ENCODE peak calls at places on chromosomes 11 and 22, in eight cellular contexts. C is activated T-cell treated with anti-CD3 and anti-CD28 coated beads, Interleukin-2, amount 50 U/mL, for 24 hours; V is stimulated activated CD4-positive, alpha-beta T cell treated with anti-CD3 and anti-CD28 coated beads, TNF-alpha, amount 100 ng/mL, for 1 hour; D is A549; P is cardiac muscle cell; X is activated T-helper 1 cell treated with anti-CD3 and anti-CD28 coated beads, Interleukin-12 subunit alpha, Interleukin-12 subunit beta, Interleukin-2, Interleukin-4 antibody, amounts not matched to agents 30 ng/mL and 10 ng/mL and 1 ng/mL, durations not matched to agents 14 hours and 24 hours and 36 hours; R is kidney glomerular epithelial cell; G is midbrain. O is an unnamed sample.
A peak's percentile ranks its signal among the peaks of the same experiment; 100 is the strongest.

GRCh38 chr11:111069076-111069475 is 176.4 kb upstream of the POU2AF2 start:
- DNase-seq in V (no peak), G (no peak), C (no peak), D (no peak), P (no peak), X (no peak), R (no peak), O (no peak)

GRCh38 chr11:80417681-80418080 is 976.9 kb upstream of the TENM4 start:
- DNase-seq in C (no peak), R (no peak), G (no peak), P (no peak), V (no peak), D (no peak), X (no peak), O (no peak)

GRCh38 chr11:65225284-65226102 is 36.3 kb upstream of the POLA2 start:
- DNase-seq in X (peak; percentile 34), C (peak; percentile 69), G (peak; percentile 42), D (no peak), V (peak; percentile 29), P (peak; percentile 49), R (no peak), O (peak; percentile 61)

GRCh38 chr11:8068605-8069221 is 12.3 kb upstream of the TUB start:
- DNase-seq in V (no peak), D (peak; percentile 27), C (no peak), G (peak; percentile 9), X (no peak), P (peak; percentile 55), R (peak; percentile 93), O (no peak)

GRCh38 chr22:17868771-17869170 is 94.5 kb upstream of the BID start:
- DNase-seq in G (no peak), C (no peak), X (no peak), R (no peak), V (no peak), P (no peak), D (no peak), O (no peak)

GRCh38 chr11:10654211-10655150 is 39.1 kb downstream of the IRAG1 start:
- DNase-seq in R (peak; percentile 34), D (peak; percentile 35), V (no peak), P (peak; percentile 42), X (peak; percentile 16), C (no peak), G (no peak), O (peak; percentile 29)

GRCh38 chr11:35893796-35894475 is 49.9 kb upstream of the LDLRAD3 start:
- DNase-seq in D (no peak), R (no peak), C (no peak), X (no peak), P (no peak), G (no peak), V (no peak), O (no peak)

GRCh38 chr11:662689-663274 is 25.7 kb downstream of the DRD4 start:
- DNase-seq in G (peak; percentile 78), R (no peak), P (peak; percentile 57), X (no peak), D (peak; percentile 96), V (no peak), C (peak; percentile 63), O (no peak)

GRCh38 chr22:47495102-47495501 is 732.7 kb downstream of the TBC1D22A start:
- DNase-seq in D (no peak), C (no peak), V (no peak), G (no peak), X (no peak), P (no peak), R (no peak), O (no peak)

GRCh38 chr11:76251576-76251975 is 45.3 kb upstream of the WNT11 start:
- DNase-seq in P (no peak), V (no peak), D (no peak), G (no peak), R (no peak), X (no peak), C (no peak), O (no peak)

GRCh38 chr11:77374611-77375031 is 73.1 kb upstream of the GDPD4 start:
- DNase-seq in R (no peak), X (no peak), G (no peak), C (no peak), P (no peak), V (no peak), D (no peak), O (no peak)

O was measured in GM19239.